ENCODE peak calls at places on chromosome X, in nine cellular contexts. I, W, X, T, S, J, Z, F and N are unnamed samples.

GRCh38 chrX:2967998-2968909 is 38.1 kb upstream of the ARSH start:
- DNase-seq in Z (peak; percentile 50), S (peak; percentile 5), J (no peak), I (no peak), W (no peak), F (peak; percentile 36), T (peak; percentile 55), X (no peak), N (no peak)

GRCh38 chrX:119809185-119809666 is 17.8 kb upstream of the RPL39 start:
- DNase-seq in J (no peak), F (no peak), Z (no peak), T (peak; percentile 9), S (no peak), W (peak; percentile 76), X (no peak), I (no peak), N (no peak)

GRCh38 chrX:63350551-63350950 is 581 bp downstream of the SPIN4 start:
- DNase-seq in S (peak; percentile 9), Z (peak; percentile 9), T (peak; percentile 44), F (peak; percentile 39), I (peak; percentile 2), J (peak; percentile 12), W (peak; percentile 11), X (peak; percentile 46), N (no peak)

GRCh38 chrX:77788050-77788449 is 2.0 kb upstream of the ATRX start:
- DNase-seq in F (no peak), Z (peak; percentile 37), X (peak; percentile 51), S (no peak), I (no peak), T (peak; percentile 63), J (no peak), W (peak; percentile 39), N (no peak)

GRCh38 chrX:41468647-41469323 is 21.6 kb downstream of the NYX start:
- DNase-seq in F (peak; percentile 2), X (no peak), W (no peak), Z (no peak), J (no peak), S (no peak), I (no peak), T (no peak), N (no peak)

GRCh38 chrX:23509256-23509655 is 158.0 kb upstream of the PRDX4 start:
- DNase-seq in I (no peak), Z (no peak), W (no peak), J (no peak), T (no peak), X (no peak), F (no peak), S (no peak), N (no peak)

GRCh38 chrX:37420756-37421155 is 71.6 kb downstream of the PRRG1 start:
- DNase-seq in W (no peak), Z (no peak), S (no peak), T (no peak), F (no peak), J (no peak), X (no peak), I (no peak), N (no peak)

GRCh38 chrX:71871367-71871766 is 39.3 kb upstream of the NHSL2 start:
- DNase-seq in S (no peak), J (no peak), Z (no peak), F (no peak), I (no peak), W (no peak), T (no peak), X (no peak), N (no peak)

GRCh38 chrX:97158270-97158669 is 274.6 kb downstream of the RPA4 start:
- DNase-seq in Z (no peak), T (no peak), S (no peak), J (no peak), F (no peak), I (no peak), W (no peak), X (no peak), N (no peak)

GRCh38 chrX:110866421-110866820 is 70.8 kb upstream of the CHRDL1 start:
- DNase-seq in Z (no peak), J (no peak), X (no peak), F (no peak), S (no peak), I (no peak), T (no peak), W (no peak), N (no peak)

GRCh38 chrX:119640621-119641020 is 34.4 kb upstream of the NKRF start:
- DNase-seq in I (no peak), F (no peak), T (no peak), W (no peak), X (no peak), J (no peak), Z (no peak), S (no peak), N (peak; percentile 88)

GRCh38 chrX:27815209-27815608 is 7.4 kb downstream of the MAGEB10 start:
- DNase-seq in I (no peak), J (no peak), S (no peak), T (no peak), X (no peak), F (no peak), W (no peak), Z (no peak), N (no peak)

GRCh38 chrX:103215768-103216085 is 819 bp downstream of the BEX4 start:
- DNase-seq in Z (no peak), J (peak; percentile 57), W (peak; percentile 28), F (peak; percentile 48), T (no peak), X (no peak), I (no peak), S (no peak), N (no peak)

GRCh38 chrX:47232197-47232802 is 509 bp upstream of the USP11 start:
- DNase-seq in I (no peak), S (no peak), J (no peak), X (peak; percentile 28), W (no peak), F (no peak), Z (no peak), T (no peak), N (no peak)

GRCh38 chrX:153774576-153775292 is 6.1 kb upstream of the SRPK3 start:
- DNase-seq in X (no peak), T (no peak), F (no peak), J (peak; percentile 57), I (no peak), S (no peak), W (no peak), Z (no peak), N (no peak)

GRCh38 chrX:19532709-19533108 is 17.4 kb upstream of the MAP3K15 start:
- DNase-seq in I (no peak), Z (no peak), T (no peak), X (no peak), F (no peak), S (no peak), W (no peak), J (no peak), N (no peak)

GRCh38 chrX:65532016-65532415 is 2.6 kb downstream of the LAS1L start:
- DNase-seq in I (no peak), T (no peak), S (no peak), J (no peak), F (no peak), W (no peak), Z (no peak), X (no peak), N (no peak)

GRCh38 chrX:140343226-140343873 is 161.5 kb downstream of the SOX3 start:
- DNase-seq in X (no peak), T (peak; percentile 1), W (no peak), S (no peak), J (no peak), F (no peak), I (no peak), Z (no peak), N (no peak)

GRCh38 chrX:153669174-153669890 is 4.3 kb downstream of the PNCK start:
- DNase-seq in F (peak; percentile 72), T (no peak), X (peak; percentile 30), I (peak; percentile 53), S (peak; percentile 47), Z (peak; percentile 55), W (peak; percentile 77), J (peak; percentile 89), N (no peak)

GRCh38 chrX:85024044-85024443 is 20.4 kb downstream of the APOOL start:
- DNase-seq in W (no peak), T (no peak), I (no peak), F (no peak), X (no peak), J (no peak), S (no peak), Z (no peak), N (no peak)

GRCh38 chrX:129739591-129739990 is 812 bp downstream of the XPNPEP2 start:
- DNase-seq in F (no peak), X (no peak), S (no peak), Z (no peak), I (no peak), J (peak; percentile 30), W (no peak), T (no peak), N (no peak)

GRCh38 chrX:6067600-6067999 is 161.1 kb downstream of the NLGN4X start:
- DNase-seq in W (no peak), I (no peak), X (no peak), F (no peak), Z (no peak), S (no peak), T (no peak), J (no peak), N (no peak)

GRCh38 chrX:130330706-130331105 is 9.0 kb upstream of the SLC25A14 start:
- DNase-seq in X (peak; percentile 75), F (peak; percentile 45), T (peak; percentile 50), I (peak; percentile 59), Z (peak; percentile 43), J (peak; percentile 79), W (peak; percentile 63), S (peak; percentile 24), N (peak; percentile 14)

GRCh38 chrX:20263474-20263873 is 3.2 kb downstream of the RPS6KA3 start:
- DNase-seq in X (peak; percentile 50), F (no peak), J (no peak), W (no peak), I (no peak), T (peak; percentile 64), Z (no peak), S (no peak), N (no peak)

GRCh38 chrX:65677954-65678469 is 10.6 kb downstream of the MSN start:
- DNase-seq in W (no peak), X (no peak), J (no peak), T (peak; percentile 89), F (no peak), S (no peak), Z (peak; percentile 69), I (no peak), N (no peak)

GRCh38 chrX:40508560-40508959 is 72.2 kb upstream of the ATP6AP2 start:
- DNase-seq in I (no peak), T (no peak), J (no peak), W (no peak), Z (no peak), F (no peak), S (no peak), X (no peak), N (no peak)

GRCh38 chrX:125436855-125437254 is 117.2 kb downstream of the TEX13C start:
- DNase-seq in F (no peak), W (peak; percentile 8), I (peak; percentile 47), X (peak; percentile 0), J (no peak), T (no peak), Z (no peak), S (no peak), N (peak; percentile 2)

GRCh38 chrX:63809158-63809557 is 24.1 kb upstream of the ARHGEF9 start:
- DNase-seq in T (no peak), W (no peak), Z (no peak), J (no peak), I (no peak), S (no peak), X (no peak), F (no peak), N (no peak)

GRCh38 chrX:86121916-86122315 is 26.3 kb upstream of the DACH2 start:
- DNase-seq in T (no peak), Z (no peak), W (no peak), J (peak; percentile 8), F (no peak), X (no peak), I (no peak), S (no peak), N (no peak)

GRCh38 chrX:40780123-40780522 is 44.8 kb upstream of the MED14 start:
- DNase-seq in F (no peak), X (no peak), I (no peak), W (no peak), Z (no peak), J (no peak), T (no peak), S (no peak), N (no peak)

GRCh38 chrX:56758456-56758855 is 29.4 kb downstream of the NBDY start:
- DNase-seq in W (no peak), Z (no peak), F (no peak), I (no peak), T (no peak), J (peak; percentile 1), X (no peak), S (no peak), N (no peak)